ENCODE peak calls at places on chromosomes 12 and 14, in nine cellular contexts. L is MM.1S, W is PC-3, P is OCI-LY7, T is hepatocyte, O is neural progenitor cell, Y is GM23248, Q is SK-N-SH, B is HCT116. V is an unnamed sample.

GRCh38 chr12:91899056-91899455 is 246.6 kb downstream of the BTG1 start:
- DNase-seq in L (no peak), W (no peak), P (no peak), T (no peak), O (no peak), Y (no peak), Q (no peak), B (no peak), V (no peak)

GRCh38 chr12:131971226-131971625 is 21.5 kb downstream of the EP400 start:
- DNase-seq in L (no peak), W (no peak), P (no peak), T (no peak), O (no peak), Y (no peak), Q (no peak), B (no peak), V (no peak)

GRCh38 chr12:55931780-55932545 is 1.0 kb downstream of the DGKA start:
- DNase-seq in L (no peak), W (no peak), P (peak), T (peak), O (peak), Y (peak), Q (peak), B (no peak), V (peak)

GRCh38 chr14:68373847-68374582 is 418.9 kb downstream of the ZFP36L1 start:
- DNase-seq in L (no peak), W (no peak), P (peak), T (no peak), O (no peak), Y (no peak), Q (no peak), B (no peak), V (no peak)

GRCh38 chr12:103518899-103519298 is 23.1 kb upstream of the C12orf42 start:
- DNase-seq in L (no peak), W (no peak), P (no peak), T (no peak), O (no peak), Y (no peak), Q (no peak), B (no peak), V (no peak)

GRCh38 chr12:67748761-67749075 is 100.2 kb downstream of the DYRK2 start:
- DNase-seq in L (no peak), W (peak), P (no peak), T (no peak), O (no peak), Y (peak), Q (no peak), B (peak), V (no peak)

GRCh38 chr12:2017724-2018337 is 13.6 kb upstream of the DCP1B start:
- DNase-seq in L (no peak), W (no peak), P (no peak), T (no peak), O (peak), Y (peak), Q (no peak), B (no peak), V (no peak)

GRCh38 chr14:70971588-70971987 is 64.3 kb downstream of the PCNX1 start:
- DNase-seq in L (no peak), W (no peak), P (no peak), T (no peak), O (no peak), Y (no peak), Q (no peak), B (no peak), V (peak)

GRCh38 chr14:50830932-50831703 is at the start of gene NIN:
- DNase-seq in L (peak), W (peak), P (peak), T (peak), O (peak), Y (peak), Q (peak), B (no peak), V (peak)

GRCh38 chr12:64730585-64730964 is 28.6 kb downstream of the GNS start:
- DNase-seq in L (no peak), W (no peak), P (no peak), T (no peak), O (no peak), Y (no peak), Q (peak), B (no peak), V (no peak)

GRCh38 chr14:71588028-71588427 is 344.2 kb upstream of the RGS6 start:
- DNase-seq in L (no peak), W (no peak), P (no peak), T (peak), O (no peak), Y (peak), Q (no peak), B (no peak), V (no peak)

GRCh38 chr14:43147480-43147879 is 1359.6 kb downstream of the FSCB start:
- DNase-seq in L (no peak), W (no peak), P (no peak), T (no peak), O (no peak), Y (no peak), Q (no peak), B (no peak), V (no peak)

GRCh38 chr12:111404362-111405148 is 1.2 kb upstream of the SH2B3 start:
- DNase-seq in L (no peak), W (no peak), P (peak), T (peak), O (peak), Y (peak), Q (peak), B (no peak), V (peak)

GRCh38 chr14:61462566-61463195 is 141.3 kb downstream of the PRKCH start:
- DNase-seq in L (no peak), W (peak), P (no peak), T (peak), O (no peak), Y (peak), Q (peak), B (no peak), V (no peak)

GRCh38 chr14:71117839-71118743 is 210.8 kb downstream of the PCNX1 start:
- DNase-seq in L (no peak), W (peak), P (peak), T (peak), O (no peak), Y (peak), Q (no peak), B (no peak), V (peak)

GRCh38 chr14:49875640-49876198 is 17.2 kb upstream of the ARF6 start:
- DNase-seq in L (no peak), W (no peak), P (no peak), T (no peak), O (no peak), Y (no peak), Q (no peak), B (no peak), V (no peak)

GRCh38 chr14:92755495-92755894 is 7.1 kb upstream of the LGMN start:
- DNase-seq in L (no peak), W (no peak), P (no peak), T (no peak), O (no peak), Y (peak), Q (no peak), B (no peak), V (no peak)

GRCh38 chr14:21940887-21941855 is 267.6 kb upstream of the OR4E1 start:
- DNase-seq in L (no peak), W (peak), P (peak), T (peak), O (peak), Y (peak), Q (peak), B (peak), V (peak)

GRCh38 chr12:11855993-11856374 is 206.5 kb downstream of the ETV6 start:
- DNase-seq in L (no peak), W (no peak), P (no peak), T (no peak), O (peak), Y (no peak), Q (no peak), B (no peak), V (no peak)

GRCh38 chr14:22520786-22521185 is 68.2 kb downstream of the DAD1 start:
- DNase-seq in L (no peak), W (no peak), P (no peak), T (no peak), O (no peak), Y (no peak), Q (no peak), B (no peak), V (no peak)

GRCh38 chr12:124363376-124363965 is 68.6 kb downstream of the RFLNA start:
- DNase-seq in L (no peak), W (no peak), P (no peak), T (no peak), O (no peak), Y (no peak), Q (no peak), B (no peak), V (no peak)

GRCh38 chr14:91893659-91894058 is 26.3 kb upstream of the TC2N start:
- DNase-seq in L (no peak), W (no peak), P (no peak), T (no peak), O (no peak), Y (peak), Q (no peak), B (no peak), V (no peak)

GRCh38 chr12:51622564-51622963 is 31.5 kb downstream of the SCN8A start:
- DNase-seq in L (no peak), W (peak), P (no peak), T (no peak), O (no peak), Y (peak), Q (no peak), B (no peak), V (no peak)

GRCh38 chr12:69056743-69057515 is 124.0 kb upstream of the CPM start:
- DNase-seq in L (no peak), W (no peak), P (no peak), T (no peak), O (no peak), Y (peak), Q (no peak), B (no peak), V (no peak)

GRCh38 chr12:43154498-43155045 is 397.4 kb downstream of the ADAMTS20 start:
- DNase-seq in L (no peak), W (no peak), P (no peak), T (no peak), O (no peak), Y (no peak), Q (no peak), B (no peak), V (peak)
- TF ChIP-seq EZH2phosphoT487 in L (no peak), W (no peak), P (no peak), T (no peak), O (no peak), Y (no peak), Q (no peak), B (no peak), V (no peak)

GRCh38 chr14:74503256-74503972 is 9.8 kb downstream of the ISCA2 start:
- DNase-seq in L (no peak), W (no peak), P (no peak), T (no peak), O (no peak), Y (no peak), Q (no peak), B (no peak), V (no peak)
- TF ChIP-seq EZH2phosphoT487 in L (no peak), W (no peak), P (no peak), T (no peak), O (no peak), Y (no peak), Q (no peak), B (no peak), V (no peak)

GRCh38 chr12:66144796-66145754 is 14.5 kb upstream of the LLPH start:
- DNase-seq in L (peak), W (peak), P (peak), T (peak), O (peak), Y (peak), Q (peak), B (peak), V (peak)
- TF ChIP-seq EZH2phosphoT487 in L (no peak), W (no peak), P (no peak), T (no peak), O (no peak), Y (no peak), Q (no peak), B (no peak), V (no peak)

DNA sequence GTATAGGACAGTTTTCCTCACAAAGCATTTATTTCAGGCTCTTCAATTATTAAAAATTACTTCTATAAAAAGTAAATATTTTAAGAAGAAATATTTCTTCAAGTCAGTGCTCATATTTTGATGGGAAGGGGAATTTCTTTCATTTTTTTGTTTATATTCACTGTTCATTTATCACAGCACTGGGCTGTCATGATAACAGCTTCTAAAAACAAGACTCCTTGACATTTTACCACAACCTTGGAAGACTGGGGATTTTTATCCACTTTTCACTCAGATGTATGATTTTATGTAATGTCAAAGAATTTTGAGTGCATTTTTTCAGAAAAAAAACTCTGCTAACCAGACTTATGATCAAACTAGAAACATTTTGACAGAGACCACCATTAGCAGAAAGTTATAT is 149.7 kb downstream of the PHLDA1 start:
- DNase-seq in L (no peak), W (no peak), P (no peak), T (no peak), O (no peak), Y (no peak), Q (no peak), B (no peak), V (no peak)
- TF ChIP-seq EZH2phosphoT487 in L (no peak), W (no peak), P (no peak), T (no peak), O (no peak), Y (no peak), Q (no peak), B (no peak), V (no peak)

GRCh38 chr12:121857322-121858246 is 1.1 kb downstream of the HPD start:
- DNase-seq in L (no peak), W (no peak), P (no peak), T (no peak), O (peak), Y (no peak), Q (no peak), B (no peak), V (no peak)
- TF ChIP-seq EZH2phosphoT487 in L (no peak), W (no peak), P (no peak), T (no peak), O (no peak), Y (no peak), Q (no peak), B (no peak), V (no peak)

GRCh38 chr14:73136085-73136386 is 271 bp upstream of the PSEN1 start:
- DNase-seq in L (no peak), W (no peak), P (no peak), T (no peak), O (no peak), Y (no peak), Q (no peak), B (no peak), V (no peak)
- TF ChIP-seq EZH2phosphoT487 in L (no peak), W (no peak), P (no peak), T (no peak), O (no peak), Y (no peak), Q (no peak), B (no peak), V (no peak)

DNA sequence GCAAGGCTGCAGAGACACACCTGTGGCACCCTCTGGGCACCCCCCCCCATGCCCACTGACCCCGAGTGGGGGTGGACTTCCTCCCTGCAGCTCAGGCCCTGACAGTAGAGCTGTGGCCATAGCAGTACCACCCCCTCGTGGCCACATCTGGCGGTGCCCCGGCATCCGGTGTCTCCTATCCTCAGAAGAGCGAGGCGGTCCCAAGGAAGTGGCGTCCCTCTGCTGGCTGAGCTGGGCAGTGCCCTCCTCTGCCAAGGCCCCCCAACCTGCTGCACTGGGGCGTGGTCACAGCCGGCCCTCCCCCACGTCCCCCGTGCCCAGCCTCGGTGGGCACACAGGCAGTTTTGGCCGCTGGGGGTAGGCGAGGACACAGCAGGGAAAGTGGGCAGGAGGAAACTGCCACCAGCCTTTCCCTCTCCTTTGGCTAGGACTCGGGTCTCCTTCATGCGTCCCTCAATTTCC is 6.0 kb upstream of the SLC6A12 start:
- DNase-seq in L (peak), W (peak), P (peak), T (peak), O (peak), Y (peak), Q (peak), B (peak), V (peak)
- TF ChIP-seq EZH2phosphoT487 in L (no peak), W (no peak), P (no peak), T (no peak), O (no peak), Y (no peak), Q (no peak), B (no peak), V (no peak)

GRCh38 chr12:48824112-48824511 is 5.8 kb downstream of the CACNB3 start:
- DNase-seq in L (peak), W (no peak), P (peak), T (no peak), O (no peak), Y (no peak), Q (no peak), B (no peak), V (peak)
- TF ChIP-seq EZH2phosphoT487 in L (no peak), W (no peak), P (no peak), T (no peak), O (no peak), Y (no peak), Q (no peak), B (no peak), V (no peak)

DNA sequence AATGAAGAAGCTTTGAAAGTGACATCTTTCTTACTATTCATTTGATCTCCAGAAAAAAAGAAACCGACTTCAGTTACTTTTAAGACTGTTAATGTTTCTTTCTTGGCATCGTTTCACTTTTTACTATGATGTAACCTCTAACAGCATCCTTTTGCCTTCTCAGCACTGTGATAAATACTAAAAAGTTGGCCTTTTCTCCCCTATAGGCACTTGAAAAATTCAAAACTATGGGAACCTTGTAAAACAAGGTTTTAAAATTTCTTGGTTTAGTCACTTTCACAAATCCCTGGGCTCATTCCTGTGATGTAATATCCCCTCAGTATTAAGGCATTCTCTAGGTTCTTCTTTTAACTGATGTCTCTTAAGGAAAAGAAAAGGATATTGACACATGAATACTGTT is 281.8 kb downstream of the EGLN3 start:
- DNase-seq in L (no peak), W (no peak), P (no peak), T (no peak), O (no peak), Y (peak), Q (no peak), B (no peak), V (no peak)
- TF ChIP-seq EZH2phosphoT487 in L (no peak), W (no peak), P (no peak), T (no peak), O (no peak), Y (no peak), Q (no peak), B (no peak), V (no peak)

GRCh38 chr12:106814649-106815048 is 40.2 kb downstream of the RIC8B start:
- DNase-seq in L (no peak), W (no peak), P (no peak), T (no peak), O (no peak), Y (no peak), Q (no peak), B (no peak), V (no peak)
- TF ChIP-seq EZH2phosphoT487 in L (no peak), W (no peak), P (no peak), T (no peak), O (no peak), Y (no peak), Q (no peak), B (no peak), V (no peak)